ENCODE peak calls at places on chromosomes 16 and 17, in five cellular contexts. One of them, this sample, is unnamed.

GRCh38 chr16:17930280-17930679 is 406.3 kb downstream of the NPIPA8 start:
- DNase-seq in GOT3: no peak
- DNase-seq in neural crest cell: no peak
- DNase-seq in SK-N-DZ: no peak
- DNase-seq in fibroblast of villous mesenchyme: no peak
- DNase-seq in this sample: no peak

GRCh38 chr17:57463103-57463885 is 207.0 kb downstream of the MSI2 start:
- DNase-seq in SK-N-DZ: no peak
- DNase-seq in neural crest cell: no peak
- DNase-seq in GOT3: no peak
- DNase-seq in fibroblast of villous mesenchyme: peak
- DNase-seq in this sample: peak

GRCh38 chr16:2361129-2361528 is 20.6 kb upstream of the ABCA3 start:
- DNase-seq in fibroblast of villous mesenchyme: no peak
- DNase-seq in GOT3: no peak
- DNase-seq in neural crest cell: no peak
- DNase-seq in SK-N-DZ: no peak
- DNase-seq in this sample: no peak

GRCh38 chr16:89723279-89724250 is 2.2 kb downstream of the ZNF276 start:
- DNase-seq in fibroblast of villous mesenchyme: no peak
- DNase-seq in GOT3: no peak
- DNase-seq in neural crest cell: peak
- DNase-seq in SK-N-DZ: no peak
- DNase-seq in this sample: no peak

GRCh38 chr16:64019339-64019738 is 1102.5 kb downstream of the CDH11 start:
- DNase-seq in fibroblast of villous mesenchyme: no peak
- DNase-seq in neural crest cell: no peak
- DNase-seq in GOT3: no peak
- DNase-seq in SK-N-DZ: no peak
- DNase-seq in this sample: no peak

GRCh38 chr16:48276102-48276501 is 28.8 kb upstream of the ABCC11 start:
- DNase-seq in fibroblast of villous mesenchyme: peak
- DNase-seq in neural crest cell: no peak
- DNase-seq in SK-N-DZ: no peak
- DNase-seq in GOT3: no peak
- DNase-seq in this sample: peak

GRCh38 chr17:80938556-80938955 is 53.1 kb upstream of the CHMP6 start:
- DNase-seq in GOT3: no peak
- DNase-seq in fibroblast of villous mesenchyme: no peak
- DNase-seq in SK-N-DZ: no peak
- DNase-seq in neural crest cell: no peak
- DNase-seq in this sample: no peak

GRCh38 chr16:67444259-67445125 is 13.6 kb downstream of the HSD11B2 start:
- DNase-seq in GOT3: no peak
- DNase-seq in SK-N-DZ: no peak
- DNase-seq in neural crest cell: no peak
- DNase-seq in fibroblast of villous mesenchyme: no peak
- DNase-seq in this sample: no peak

GRCh38 chr17:42832213-42832933 is 824 bp upstream of the PSME3 start:
- DNase-seq in GOT3: no peak
- DNase-seq in SK-N-DZ: no peak
- DNase-seq in neural crest cell: no peak
- DNase-seq in fibroblast of villous mesenchyme: no peak
- DNase-seq in this sample: no peak

GRCh38 chr17:43018008-43018853 is 4.0 kb downstream of the VAT1 start:
- DNase-seq in SK-N-DZ: peak
- DNase-seq in neural crest cell: peak
- DNase-seq in fibroblast of villous mesenchyme: no peak
- DNase-seq in GOT3: no peak
- DNase-seq in this sample: no peak

GRCh38 chr17:82603981-82604448 is 44.2 kb downstream of the WDR45B start:
- DNase-seq in neural crest cell: no peak
- DNase-seq in fibroblast of villous mesenchyme: no peak
- DNase-seq in SK-N-DZ: no peak
- DNase-seq in GOT3: no peak
- DNase-seq in this sample: no peak